ENCODE peak calls at places on chromosomes 16 and 17, in six cellular contexts. W is HS-5, E is hepatic stellate cell, L is SW480, S is left ventricle myocardium inferior, R is neural crest cell. M is an unnamed sample.

GRCh38 chr17:58247511-58248363 is 9.4 kb downstream of the LPO start:
- DNase-seq in W (no peak), E (no peak), L (no peak), S (no peak), R (no peak), M (no peak)

GRCh38 chr16:8730335-8730915 is 56.0 kb downstream of the ABAT start:
- DNase-seq in W (no peak), E (no peak), L (no peak), S (no peak), R (no peak), M (no peak)

GRCh38 chr16:84952335-84953050 is 58.8 kb downstream of the ZDHHC7 start:
- DNase-seq in W (no peak), E (peak), L (peak), S (peak), R (peak), M (peak)

GRCh38 chr17:81840826-81841778 is 6.3 kb upstream of the PPP1R27 start:
- DNase-seq in W (no peak), E (no peak), L (no peak), S (peak), R (no peak), M (no peak)

GRCh38 chr16:48011888-48012658 is 143.7 kb downstream of the ABCC12 start:
- DNase-seq in W (no peak), E (no peak), L (no peak), S (no peak), R (no peak), M (no peak)

GRCh38 chr17:47889734-47890529 is 6.1 kb upstream of the SP2 start:
- DNase-seq in W (no peak), E (peak), L (peak), S (peak), R (peak), M (peak)

GRCh38 chr17:57678393-57678792 is 66.7 kb downstream of the CCDC182 start:
- DNase-seq in W (no peak), E (no peak), L (no peak), S (no peak), R (no peak), M (no peak)

GRCh38 chr17:76224321-76224852 is 15.9 kb downstream of the RNF157 start:
- DNase-seq in W (no peak), E (no peak), L (no peak), S (no peak), R (no peak), M (no peak)

GRCh38 chr17:39014795-39015545 is 47.8 kb upstream of the FBXO47 start:
- DNase-seq in W (no peak), E (no peak), L (no peak), S (no peak), R (no peak), M (no peak)

GRCh38 chr16:53055603-53056527 is 1.1 kb downstream of the CHD9 start:
- DNase-seq in W (peak), E (peak), L (peak), S (no peak), R (no peak), M (peak)

GRCh38 chr17:75288784-75289121 is 480 bp downstream of the SLC25A19 start:
- DNase-seq in W (no peak), E (peak), L (peak), S (no peak), R (peak), M (peak)

GRCh38 chr17:77657821-77658220 is 300.7 kb upstream of the TNRC6C start:
- DNase-seq in W (no peak), E (no peak), L (no peak), S (no peak), R (no peak), M (no peak)

GRCh38 chr16:50390914-50391700 is 22.3 kb upstream of the BRD7 start:
- DNase-seq in W (no peak), E (no peak), L (peak), S (no peak), R (no peak), M (no peak)

GRCh38 chr16:89491238-89491869 is 993 bp upstream of the ANKRD11 start:
- DNase-seq in W (no peak), E (peak), L (no peak), S (no peak), R (no peak), M (peak)

GRCh38 chr17:36946726-36947091 is 2.0 kb upstream of the AATF start:
- DNase-seq in W (no peak), E (no peak), L (no peak), S (no peak), R (no peak), M (no peak)

GRCh38 chr16:660459-661183 is 7.3 kb upstream of the RHOT2 start:
- DNase-seq in W (no peak), E (peak), L (peak), S (peak), R (peak), M (peak)

GRCh38 chr16:20901068-20901440 is 483 bp downstream of the LYRM1 start:
- DNase-seq in W (no peak), E (no peak), L (no peak), S (no peak), R (no peak), M (no peak)

GRCh38 chr16:55322327-55322726 is 1.7 kb upstream of the IRX6 start:
- DNase-seq in W (no peak), E (no peak), L (no peak), S (no peak), R (no peak), M (no peak)

GRCh38 chr16:58331024-58331707 is 36.3 kb upstream of the PRSS54 start:
- DNase-seq in W (no peak), E (no peak), L (peak), S (no peak), R (peak), M (no peak)

GRCh38 chr17:17062356-17062755 is 20.1 kb downstream of the MPRIP start:
- DNase-seq in W (no peak), E (no peak), L (no peak), S (no peak), R (no peak), M (no peak)

GRCh38 chr16:35480361-35480760 is 2020.9 kb downstream of the TP53TG3F start:
- DNase-seq in W (no peak), E (no peak), L (no peak), S (no peak), R (no peak), M (no peak)

GRCh38 chr17:37494401-37494831 is 4.7 kb downstream of the DUSP14 start:
- DNase-seq in W (no peak), E (no peak), L (no peak), S (no peak), R (no peak), M (no peak)

GRCh38 chr17:81635973-81636504 is 873 bp downstream of the NPLOC4 start:
- DNase-seq in W (no peak), E (no peak), L (no peak), S (no peak), R (no peak), M (no peak)

GRCh38 chr16:58345574-58346354 is 46.5 kb upstream of the GINS3 start:
- DNase-seq in W (no peak), E (no peak), L (no peak), S (no peak), R (no peak), M (peak)

GRCh38 chr16:64983983-64984382 is 137.9 kb downstream of the CDH11 start:
- DNase-seq in W (no peak), E (peak), L (peak), S (no peak), R (peak), M (peak)

GRCh38 chr16:57525761-57526160 is 10.6 kb downstream of the CCDC102A start:
- DNase-seq in W (no peak), E (no peak), L (no peak), S (no peak), R (no peak), M (no peak)

M was measured in HT-29.